ENCODE peak calls at places on chromosomes 5 and 9, in eight cellular contexts. F is aorta, O is right lobe of liver, U is AG04450, W is ovary, Z is right cardiac atrium, Q is left lung, M is psoas muscle. Y is an unnamed sample.

GRCh38 chr9:111704503-111704902 is 43.1 kb downstream of the GNG10 start:
- DNase-seq in F (no peak), O (no peak), U (no peak), W (no peak), Z (no peak), Q (no peak), M (no peak), Y (no peak)

GRCh38 chr9:15219511-15219910 is 87.5 kb downstream of the TTC39B start:
- DNase-seq in F (no peak), O (no peak), U (no peak), W (no peak), Z (no peak), Q (no peak), M (no peak), Y (no peak)

GRCh38 chr9:15697459-15697858 is 144.6 kb downstream of the CCDC171 start:
- DNase-seq in F (no peak), O (no peak), U (peak; percentile 78), W (no peak), Z (no peak), Q (no peak), M (no peak), Y (no peak)

GRCh38 chr9:97511762-97512429 is 10.4 kb downstream of the TMOD1 start:
- DNase-seq in F (no peak), O (no peak), U (no peak), W (no peak), Z (no peak), Q (no peak), M (no peak), Y (no peak)

GRCh38 chr9:135085830-135086546 is 1.5 kb upstream of the OLFM1 start:
- DNase-seq in F (peak; percentile 91), O (peak; percentile 74), U (peak; percentile 6), W (peak; percentile 86), Z (peak; percentile 76), Q (peak; percentile 89), M (peak; percentile 87), Y (peak; percentile 91)

GRCh38 chr9:127121628-127122175 is 733 bp downstream of the ANGPTL2 start:
- DNase-seq in F (no peak), O (no peak), U (no peak), W (peak; percentile 52), Z (no peak), Q (no peak), M (peak; percentile 61), Y (no peak)

GRCh38 chr9:134031071-134031470 is 5.8 kb downstream of the BRD3OS start:
- DNase-seq in F (peak; percentile 55), O (peak; percentile 11), U (no peak), W (no peak), Z (no peak), Q (no peak), M (no peak), Y (no peak)

GRCh38 chr9:91905958-91906585 is 44.0 kb downstream of the ROR2 start:
- DNase-seq in F (no peak), O (no peak), U (no peak), W (no peak), Z (no peak), Q (peak; percentile 85), M (no peak), Y (peak; percentile 10)

GRCh38 chr5:173598686-173599085 is 17.8 kb downstream of the BOD1 start:
- DNase-seq in F (no peak), O (no peak), U (no peak), W (no peak), Z (no peak), Q (no peak), M (no peak), Y (no peak)

GRCh38 chr5:167415779-167416761 is 875.4 kb upstream of the WWC1 start:
- DNase-seq in F (no peak), O (no peak), U (no peak), W (no peak), Z (no peak), Q (no peak), M (no peak), Y (no peak)

GRCh38 chr9:129571298-129572051 is 49.4 kb downstream of the C9orf50 start:
- DNase-seq in F (no peak), O (peak; percentile 51), U (no peak), W (peak; percentile 39), Z (no peak), Q (no peak), M (no peak), Y (no peak)

GRCh38 chr5:157942595-157942994 is 83.7 kb upstream of the CLINT1 start:
- DNase-seq in F (no peak), O (no peak), U (no peak), W (no peak), Z (no peak), Q (no peak), M (no peak), Y (no peak)
- H3K27ac ChIP-seq in F (no peak overlapping the region), O (no peak overlapping the region), U (no peak overlapping the region), W (no peak overlapping the region), Z (no peak overlapping the region), Q (no peak overlapping the region), M (no peak overlapping the region), Y (no peak overlapping the region)

GRCh38 chr5:158763217-158763616 is 336.5 kb downstream of the EBF1 start:
- DNase-seq in F (no peak), O (no peak), U (no peak), W (no peak), Z (no peak), Q (no peak), M (no peak), Y (no peak)

GRCh38 chr5:158770506-158770905 is 329.2 kb downstream of the EBF1 start:
- DNase-seq in F (no peak), O (no peak), U (no peak), W (no peak), Z (no peak), Q (no peak), M (no peak), Y (no peak)

GRCh38 chr5:158769702-158770101 is 330.0 kb downstream of the EBF1 start:
- DNase-seq in F (no peak), O (no peak), U (no peak), W (no peak), Z (no peak), Q (no peak), M (no peak), Y (no peak)

GRCh38 chr5:158769079-158769478 is 330.6 kb downstream of the EBF1 start:
- DNase-seq in F (no peak), O (no peak), U (no peak), W (no peak), Z (no peak), Q (no peak), M (no peak), Y (no peak)

DNA sequence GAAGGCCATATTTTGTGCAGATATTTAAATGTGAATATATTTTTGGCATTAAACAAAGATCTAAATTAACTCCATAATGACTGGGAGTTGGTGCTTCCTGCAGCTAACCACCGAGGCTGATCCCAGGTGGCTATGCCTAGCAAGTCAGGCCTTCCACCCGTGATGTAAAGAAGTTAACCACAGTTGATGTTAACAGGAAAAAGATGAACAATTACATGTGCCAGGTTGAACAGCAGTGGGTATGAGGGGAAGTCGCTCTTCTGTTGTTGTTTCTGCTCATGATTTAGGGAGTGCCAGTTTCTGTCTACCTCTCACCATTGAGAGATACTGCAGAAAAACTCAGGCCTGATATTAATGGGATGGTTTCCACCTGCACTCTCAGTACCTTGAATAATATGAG is 334.3 kb downstream of the EBF1 start:
- DNase-seq in F (no peak), O (no peak), U (no peak), W (no peak), Z (no peak), Q (no peak), M (no peak), Y (no peak)
- H3K4me3 ChIP-seq in F (no peak overlapping the region), O (no peak overlapping the region), U (no peak overlapping the region), W (no peak overlapping the region), Z (no peak overlapping the region), Q (no peak overlapping the region), M (no peak overlapping the region), Y (no peak overlapping the region)

GRCh38 chr5:61618577-61618976 is 286.5 kb downstream of the ZSWIM6 start:
- DNase-seq in F (no peak), O (no peak), U (no peak), W (no peak), Z (no peak), Q (no peak), M (no peak), Y (no peak)
- H3K27me3 ChIP-seq in F (no peaks in the 10 kb centered on the region), O (no peaks in the 10 kb centered on the region), U (peaks cover 12% of the 10 kb centered on the region), W (no peaks in the 10 kb centered on the region), Z (no peaks in the 10 kb centered on the region), Q (no peaks in the 10 kb centered on the region), M (no peaks in the 10 kb centered on the region), Y (no peaks in the 10 kb centered on the region)

GRCh38 chr9:114928092-114928491 is 2.3 kb downstream of the TNFSF8 start:
- DNase-seq in F (no peak), O (no peak), U (no peak), W (no peak), Z (no peak), Q (no peak), M (no peak), Y (no peak)

GRCh38 chr9:114932502-114932901 is 2.1 kb upstream of the TNFSF8 start:
- DNase-seq in F (no peak), O (no peak), U (no peak), W (no peak), Z (no peak), Q (no peak), M (no peak), Y (no peak)

GRCh38 chr9:114931407-114931806 is 1.0 kb upstream of the TNFSF8 start:
- DNase-seq in F (no peak), O (no peak), U (no peak), W (no peak), Z (no peak), Q (no peak), M (no peak), Y (no peak)

GRCh38 chr9:114930063-114930812 is at the start of gene TNFSF8:
- DNase-seq in F (no peak), O (peak; percentile 25), U (no peak), W (no peak), Z (no peak), Q (peak; percentile 81), M (peak; percentile 53), Y (no peak)

GRCh38 chr9:114929166-114929565 is 1.2 kb downstream of the TNFSF8 start:
- DNase-seq in F (no peak), O (no peak), U (no peak), W (no peak), Z (no peak), Q (no peak), M (no peak), Y (no peak)
- H3K27ac ChIP-seq in F (no peak overlapping the region), O (peak overlapping the region; percentile 52), U (no peak overlapping the region), W (no peak overlapping the region), Z (no peak overlapping the region), Q (peak overlapping the region; percentile 62), M (no peak overlapping the region), Y (peak overlapping the region; percentile 81)

DNA sequence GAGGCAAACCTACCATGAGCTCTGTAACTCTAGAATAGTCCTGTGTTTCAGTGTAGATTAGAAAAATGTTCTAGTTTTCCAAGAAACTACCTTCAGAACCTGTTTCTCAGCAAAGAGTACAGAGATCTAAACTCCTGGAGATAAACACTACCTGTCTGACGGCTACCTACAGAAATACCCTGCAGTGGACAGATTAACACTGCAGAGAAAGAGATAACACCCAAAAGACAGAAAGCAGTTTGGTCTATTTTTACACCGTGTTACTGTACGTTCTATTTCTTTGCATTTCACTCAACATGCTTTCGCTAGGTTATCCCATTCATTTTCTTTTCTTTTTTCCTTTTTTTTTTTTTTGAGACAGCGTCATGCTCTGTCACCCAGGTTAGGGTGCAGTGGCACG is 11.6 kb downstream of the SCAI start:
- DNase-seq in F (no peak), O (no peak), U (no peak), W (no peak), Z (no peak), Q (no peak), M (no peak), Y (no peak)
- H3K4me3 ChIP-seq in F (no peak overlapping the region), O (no peak overlapping the region), U (no peak overlapping the region), W (no peak overlapping the region), Z (no peak overlapping the region), Q (no peak overlapping the region), M (no peak overlapping the region), Y (no peak overlapping the region)

Y was measured in tibial nerve.